ENCODE peak calls at places on chromosomes 3 and 15, in seven cellular contexts. Z is stimulated activated naive CD8-positive, alpha-beta T cell treated with anti-CD3 and anti-CD28 coated beads, Interleukin-15, Interleukin-2, amounts not matched to agents 100 U/mL and 50 U/mL, for 24 hours; X is Calu3; I is NCI-H1092 treated with DMSO at 0.1 percent for 48 hours; V is bronchial epithelial cell; S is activated CD4-positive, alpha-beta T cell treated with anti-CD3 and anti-CD28 coated beads for 24 hours; K is thoracic aorta. F is an unnamed sample.

GRCh38 chr3:131812433-131812832 is 222.4 kb downstream of the CPNE4 start:
- DNase-seq in Z (no peak), X (no peak), V (peak; percentile 79), I (no peak), K (no peak), S (no peak), F (no peak)

GRCh38 chr15:90903733-90904536 is 833 bp downstream of the MAN2A2 start:
- DNase-seq in I (no peak), K (no peak), S (no peak), X (peak; percentile 44), Z (peak; percentile 33), V (peak; percentile 27), F (no peak)

GRCh38 chr15:25169318-25169717 is 214.5 kb downstream of the SNRPN start:
- DNase-seq in I (no peak), K (no peak), Z (no peak), V (no peak), S (no peak), X (no peak), F (no peak)

GRCh38 chr3:124504332-124505059 is 225.8 kb upstream of the UMPS start:
- DNase-seq in V (no peak), K (peak; percentile 28), X (no peak), S (no peak), I (peak; percentile 57), Z (no peak), F (peak; percentile 37)

GRCh38 chr15:51494411-51495314 is 127.9 kb downstream of the DMXL2 start:
- DNase-seq in Z (no peak), K (no peak), V (peak; percentile 90), I (no peak), S (no peak), X (no peak), F (no peak)

GRCh38 chr3:10977864-10978510 is 14.6 kb upstream of the SLC6A1 start:
- DNase-seq in Z (no peak), V (no peak), I (no peak), X (no peak), K (no peak), S (no peak), F (no peak)

GRCh38 chr3:170730071-170730812 is 139.8 kb downstream of the RPL22L1 start:
- DNase-seq in I (no peak), Z (no peak), V (no peak), X (no peak), K (no peak), S (no peak), F (no peak)

GRCh38 chr3:39780352-39780751 is 29.1 kb upstream of the MYRIP start:
- DNase-seq in Z (no peak), V (no peak), K (no peak), X (no peak), I (no peak), S (no peak), F (no peak)

GRCh38 chr3:172289583-172289982 is 158.7 kb downstream of the GHSR start:
- DNase-seq in K (no peak), Z (no peak), I (no peak), S (no peak), V (no peak), X (no peak), F (no peak)